ENCODE peak calls at places on chromosome 1, in seven cellular contexts. R is posterior cingulate gyrus; V is pons; Y is HCEC 1CT; G is progenitor cell of endocrine pancreas; M is stimulated activated CD4-positive, alpha-beta T cell treated with anti-CD3 and anti-CD28 coated beads, Interleukin-1b, Interleukin-23, amount 100 ng/mL, for 4 hours; K is NCI-H1105. N is an unnamed sample.

GRCh38 chr1:85224734-85225623 is 24.2 kb upstream of the SYDE2 start:
- DNase-seq in K (peak; percentile 90), V (no peak), M (no peak), G (peak; percentile 76), R (no peak), Y (no peak), N (no peak)

GRCh38 chr1:77026126-77026525 is 158.8 kb downstream of the ST6GALNAC5 start:
- DNase-seq in K (no peak), V (no peak), R (no peak), Y (no peak), M (no peak), G (no peak), N (no peak)

GRCh38 chr1:18972531-18972930 is 16.1 kb upstream of the IFFO2 start:
- DNase-seq in R (no peak), G (no peak), V (no peak), K (no peak), Y (peak; percentile 24), M (no peak), N (peak; percentile 81)

GRCh38 chr1:46394108-46394871 is at the start of gene FAAH:
- DNase-seq in G (peak; percentile 58), Y (no peak), K (peak; percentile 62), M (peak; percentile 45), V (no peak), R (peak; percentile 86), N (peak; percentile 72)

GRCh38 chr1:25572708-25573590 is 29.5 kb downstream of the LDLRAP1 start:
- DNase-seq in Y (peak; percentile 45), V (peak; percentile 23), M (peak; percentile 53), R (no peak), G (peak; percentile 37), K (no peak), N (peak; percentile 84)

GRCh38 chr1:177164380-177165068 is at the start of gene ASTN1:
- DNase-seq in Y (no peak), K (peak; percentile 42), V (peak; percentile 22), R (peak; percentile 27), G (no peak), M (no peak), N (peak; percentile 34)

GRCh38 chr1:196733091-196733970 is 41.3 kb upstream of the CFHR3 start:
- DNase-seq in R (no peak), Y (no peak), G (no peak), M (no peak), V (no peak), K (no peak), N (no peak)

GRCh38 chr1:178533547-178533946 is 20.6 kb downstream of the TEX35 start:
- DNase-seq in G (no peak), K (no peak), M (no peak), V (no peak), R (no peak), Y (no peak), N (no peak)

GRCh38 chr1:87243573-87243972 is 85.1 kb upstream of the LMO4 start:
- DNase-seq in V (no peak), G (no peak), Y (peak; percentile 38), M (no peak), R (no peak), K (no peak), N (no peak)

GRCh38 chr1:79197421-79197820 is 190.9 kb upstream of the ADGRL4 start:
- DNase-seq in G (no peak), Y (peak; percentile 49), V (peak; percentile 40), R (no peak), M (no peak), K (no peak), N (peak; percentile 53)

GRCh38 chr1:85707267-85707989 is 805 bp downstream of the ZNHIT6 start:
- DNase-seq in V (peak; percentile 6), K (peak; percentile 6), R (no peak), M (no peak), Y (no peak), G (no peak), N (peak; percentile 12)

GRCh38 chr1:92992066-92992465 is 30.8 kb upstream of the DIPK1A start:
- DNase-seq in Y (no peak), K (no peak), G (no peak), R (no peak), V (no peak), M (no peak), N (no peak)

N was measured in foreskin fibroblast.